ENCODE peak calls at places on chromosomes 1 and 21, in four cellular contexts. J, G, P and X are unnamed samples. For H3K4me1 and H3K27me3, the result is how much of the 10 kb centered on the place peaks cover.

GRCh38 chr1:160130486-160130885 is 14.9 kb downstream of the ATP1A2 start:
- DNase-seq in J (no peak), G (no peak), P (no peak), X (no peak)

GRCh38 chr1:225299624-225300023 is 128.2 kb downstream of the LBR start:
- DNase-seq in J (peak), G (no peak), P (no peak), X (no peak)

GRCh38 chr1:67850611-67851075 is 17.4 kb upstream of the GNG12 start:
- DNase-seq in J (peak), G (peak), P (peak), X (no peak)

GRCh38 chr1:101080859-101081258 is 55.3 kb upstream of the DPH5 start:
- DNase-seq in J (no peak), G (no peak), P (no peak), X (no peak)

GRCh38 chr1:162081316-162081715 is 11.8 kb downstream of the NOS1AP start:
- DNase-seq in J (no peak), G (no peak), P (no peak), X (no peak)

GRCh38 chr1:147545133-147545532 is 3.8 kb downstream of the BCL9 start:
- DNase-seq in J (peak), G (peak), P (no peak), X (no peak)

GRCh38 chr1:27071049-27071416 is 58.4 kb upstream of the TENT5B start:
- DNase-seq in J (peak), G (no peak), P (no peak), X (no peak)

GRCh38 chr21:44684483-44684882 is 2.5 kb upstream of the KRTAP12-1 start:
- DNase-seq in J (no peak), G (no peak), P (no peak), X (no peak)

GRCh38 chr1:238252033-238252802 is 361.5 kb upstream of the ZP4 start:
- DNase-seq in J (peak), G (peak), P (peak), X (peak)

GRCh38 chr1:98355656-98356384 is 305.7 kb upstream of the SNX7 start:
- DNase-seq in J (peak), G (no peak), P (no peak), X (no peak)

GRCh38 chr1:52665173-52666020 is 32.4 kb downstream of the SHISAL2A start:
- DNase-seq in J (no peak), G (no peak), P (no peak), X (no peak)

GRCh38 chr1:29708381-29708780 is 472.1 kb downstream of the PTPRU start:
- DNase-seq in J (peak), G (no peak), P (no peak), X (no peak)

GRCh38 chr1:26862781-26863676 is at the start of gene SFN:
- DNase-seq in J (no peak), G (peak), P (no peak), X (no peak)

GRCh38 chr1:156499703-156500577 is 635 bp downstream of the MEF2D start:
- DNase-seq in J (peak), G (no peak), P (peak), X (peak)

GRCh38 chr1:206117151-206117948 is at the start of gene AVPR1B:
- DNase-seq in J (peak), G (peak), P (peak), X (no peak)

GRCh38 chr1:218156602-218157001 is 128.5 kb upstream of the RRP15 start:
- DNase-seq in J (no peak), G (no peak), P (no peak), X (peak)

GRCh38 chr21:43865471-43866181 is 603 bp downstream of the AGPAT3 start:
- DNase-seq in J (peak), G (peak), P (peak), X (peak)

GRCh38 chr1:209158851-209159250 is 424.7 kb upstream of the CAMK1G start:
- DNase-seq in J (no peak), G (no peak), P (no peak), X (no peak)

GRCh38 chr1:209154916-209155315 is 428.6 kb upstream of the CAMK1G start:
- DNase-seq in J (no peak), G (no peak), P (no peak), X (no peak)

GRCh38 chr1:209157514-209158285 is 425.8 kb upstream of the CAMK1G start:
- DNase-seq in J (no peak), G (no peak), P (no peak), X (no peak)

GRCh38 chr1:209155556-209155955 is 428.0 kb upstream of the CAMK1G start:
- DNase-seq in J (no peak), G (no peak), P (no peak), X (no peak)

GRCh38 chr1:209156991-209157390 is 426.5 kb upstream of the CAMK1G start:
- DNase-seq in J (no peak), G (no peak), P (no peak), X (no peak)
- H3K4me3 ChIP-seq in J (no peak), G (no peak), P (no peak), X (no peak)

DNA sequence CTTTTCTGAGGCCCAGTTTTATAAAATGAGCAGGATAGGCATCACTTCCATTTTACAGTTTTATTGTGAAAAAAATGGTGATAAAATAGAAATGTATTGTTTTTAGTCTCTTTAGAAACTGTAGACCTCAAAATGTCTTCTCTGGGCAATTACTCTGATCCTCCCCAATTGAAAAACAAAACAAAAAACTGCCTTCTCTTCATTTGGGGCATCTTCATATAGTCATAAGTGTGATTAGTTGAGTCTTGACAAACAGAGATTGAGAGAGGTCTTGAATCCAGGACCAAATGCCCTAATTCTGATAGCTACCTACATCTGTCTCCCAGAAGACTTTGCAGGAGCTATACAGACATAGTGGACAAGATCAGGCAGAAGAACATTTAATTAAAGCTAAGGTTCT is 62.9 kb downstream of the LRRC8C start:
- DNase-seq in J (no peak), G (no peak), P (no peak), X (no peak)
- H3K4me1 ChIP-seq in J (under half), G (under half), P (under half), X (under half)

DNA sequence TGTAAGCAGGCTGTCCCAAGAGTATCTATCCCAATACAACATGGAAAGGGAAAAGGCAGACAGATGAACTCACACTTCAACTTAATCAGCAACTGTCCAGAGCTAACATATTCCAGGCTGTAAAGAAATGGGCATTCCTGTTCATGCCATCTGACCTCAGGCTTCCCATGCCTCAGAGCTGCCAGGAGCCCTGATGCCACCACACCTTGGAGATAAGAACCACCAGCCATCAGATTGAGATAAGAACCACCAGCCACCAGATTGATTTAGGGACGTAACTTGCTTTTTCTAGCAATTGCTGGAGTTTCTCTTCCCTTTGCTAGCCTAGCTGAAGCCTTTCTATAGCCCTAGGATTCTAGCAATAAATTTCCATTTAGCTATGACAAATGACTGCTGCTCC is 88.1 kb upstream of the CTTNBP2NL start:
- DNase-seq in J (no peak), G (no peak), P (no peak), X (no peak)
- H3K27me3 ChIP-seq in J (under half), G (under half), P (under half), X (under half)

GRCh38 chr1:230540416-230540815 is 101.9 kb upstream of the COG2 start:
- DNase-seq in J (no peak), G (no peak), P (no peak), X (no peak)
- H3K4me3 ChIP-seq in J (no peak), G (no peak), P (no peak), X (no peak)